ENCODE peak calls at places on chromosomes 5 and 9, in seven cellular contexts. G is heart left ventricle; B is fibroblast of mammary gland; Q is HFF-Myc; F is CD8-positive, alpha-beta memory T cell; I is sigmoid colon; W is uterus. S is an unnamed sample.

GRCh38 chr5:101897914-101898313 is 398.2 kb downstream of the SLCO4C1 start:
- DNase-seq in W (no peak), G (no peak), I (no peak), B (no peak), Q (no peak), F (no peak), S (no peak)

GRCh38 chr5:122465994-122466393 is 154.0 kb downstream of the SNCAIP start:
- DNase-seq in W (no peak), B (no peak), F (no peak), I (no peak), Q (no peak), G (no peak), S (no peak)

GRCh38 chr5:37869221-37869620 is 29.4 kb upstream of the GDNF start:
- DNase-seq in W (no peak), G (no peak), Q (no peak), I (no peak), F (no peak), B (peak; percentile 88), S (no peak)

GRCh38 chr5:19853616-19854240 is 134.3 kb downstream of the CDH18 start:
- DNase-seq in B (no peak), Q (peak; percentile 11), I (no peak), W (no peak), G (no peak), F (no peak), S (no peak)

GRCh38 chr5:144390133-144390532 is 219.5 kb downstream of the KCTD16 start:
- DNase-seq in B (no peak), F (no peak), I (no peak), G (no peak), Q (no peak), W (no peak), S (no peak)

GRCh38 chr5:143078971-143079370 is 308.8 kb downstream of the ARHGAP26 start:
- DNase-seq in G (no peak), Q (no peak), B (no peak), I (no peak), W (no peak), F (no peak), S (no peak)

GRCh38 chr5:78127875-78128274 is 166.6 kb downstream of the AP3B1 start:
- DNase-seq in B (no peak), W (no peak), G (no peak), Q (no peak), F (no peak), I (no peak), S (no peak)

GRCh38 chr5:173781826-173782670 is 106.1 kb upstream of the CPEB4 start:
- DNase-seq in W (peak; percentile 67), I (peak; percentile 90), F (peak; percentile 43), G (peak; percentile 76), B (peak; percentile 96), Q (peak; percentile 77), S (peak; percentile 61)

GRCh38 chr9:134716067-134716466 is 74.5 kb downstream of the COL5A1 start:
- DNase-seq in F (no peak), W (no peak), B (no peak), G (no peak), Q (no peak), I (no peak), S (no peak)

GRCh38 chr9:35035851-35036701 is 36.3 kb downstream of the VCP start:
- DNase-seq in I (peak; percentile 74), Q (peak; percentile 26), F (peak; percentile 24), W (peak; percentile 60), B (peak; percentile 63), G (peak; percentile 59), S (no peak)

GRCh38 chr5:135829681-135830383 is 4.6 kb upstream of the SLC25A48 start:
- DNase-seq in B (peak; percentile 47), G (peak; percentile 25), I (peak; percentile 87), W (no peak), Q (peak; percentile 15), F (no peak), S (peak; percentile 4)

GRCh38 chr5:66149950-66150349 is 5.8 kb downstream of the SREK1 start:
- DNase-seq in Q (no peak), I (no peak), W (no peak), G (no peak), B (peak; percentile 54), F (no peak), S (no peak)
- H3K4me3 ChIP-seq in Q (no peak overlapping the region), I (no peak overlapping the region), W (no peak overlapping the region), G (no peak overlapping the region), B (no peak overlapping the region), F (no peak overlapping the region), S (no peak overlapping the region)

GRCh38 chr5:158948376-158948775 is 151.3 kb downstream of the EBF1 start:
- DNase-seq in Q (no peak), B (no peak), F (no peak), G (no peak), I (no peak), W (no peak), S (no peak)

GRCh38 chr5:158951951-158952545 is 147.7 kb downstream of the EBF1 start:
- DNase-seq in W (no peak), B (no peak), G (no peak), Q (no peak), I (no peak), F (no peak), S (no peak)

GRCh38 chr5:158943569-158943968 is 156.1 kb downstream of the EBF1 start:
- DNase-seq in W (no peak), B (peak; percentile 14), F (no peak), G (no peak), I (no peak), Q (no peak), S (no peak)

GRCh38 chr5:158951461-158951860 is 148.3 kb downstream of the EBF1 start:
- DNase-seq in F (no peak), W (no peak), Q (no peak), I (no peak), B (no peak), G (no peak), S (no peak)

GRCh38 chr5:158947831-158948230 is 151.9 kb downstream of the EBF1 start:
- DNase-seq in F (no peak), W (no peak), Q (no peak), G (no peak), B (peak; percentile 22), I (no peak), S (no peak)
- H3K4me3 ChIP-seq in F (no peak overlapping the region), W (no peak overlapping the region), Q (no peak overlapping the region), G (no peak overlapping the region), B (no peak overlapping the region), I (no peak overlapping the region), S (no peak overlapping the region)

GRCh38 chr9:99241106-99241505 is 19.0 kb downstream of the SEC61B start:
- DNase-seq in I (no peak), W (no peak), B (no peak), F (no peak), G (no peak), Q (no peak), S (no peak)

GRCh38 chr9:99239341-99240055 is 17.4 kb downstream of the SEC61B start:
- DNase-seq in I (no peak), F (no peak), W (no peak), B (peak; percentile 75), Q (no peak), G (no peak), S (no peak)

GRCh38 chr9:99249619-99250018 is 27.5 kb downstream of the SEC61B start:
- DNase-seq in F (no peak), Q (no peak), B (no peak), W (no peak), G (no peak), I (no peak), S (no peak)

DNA sequence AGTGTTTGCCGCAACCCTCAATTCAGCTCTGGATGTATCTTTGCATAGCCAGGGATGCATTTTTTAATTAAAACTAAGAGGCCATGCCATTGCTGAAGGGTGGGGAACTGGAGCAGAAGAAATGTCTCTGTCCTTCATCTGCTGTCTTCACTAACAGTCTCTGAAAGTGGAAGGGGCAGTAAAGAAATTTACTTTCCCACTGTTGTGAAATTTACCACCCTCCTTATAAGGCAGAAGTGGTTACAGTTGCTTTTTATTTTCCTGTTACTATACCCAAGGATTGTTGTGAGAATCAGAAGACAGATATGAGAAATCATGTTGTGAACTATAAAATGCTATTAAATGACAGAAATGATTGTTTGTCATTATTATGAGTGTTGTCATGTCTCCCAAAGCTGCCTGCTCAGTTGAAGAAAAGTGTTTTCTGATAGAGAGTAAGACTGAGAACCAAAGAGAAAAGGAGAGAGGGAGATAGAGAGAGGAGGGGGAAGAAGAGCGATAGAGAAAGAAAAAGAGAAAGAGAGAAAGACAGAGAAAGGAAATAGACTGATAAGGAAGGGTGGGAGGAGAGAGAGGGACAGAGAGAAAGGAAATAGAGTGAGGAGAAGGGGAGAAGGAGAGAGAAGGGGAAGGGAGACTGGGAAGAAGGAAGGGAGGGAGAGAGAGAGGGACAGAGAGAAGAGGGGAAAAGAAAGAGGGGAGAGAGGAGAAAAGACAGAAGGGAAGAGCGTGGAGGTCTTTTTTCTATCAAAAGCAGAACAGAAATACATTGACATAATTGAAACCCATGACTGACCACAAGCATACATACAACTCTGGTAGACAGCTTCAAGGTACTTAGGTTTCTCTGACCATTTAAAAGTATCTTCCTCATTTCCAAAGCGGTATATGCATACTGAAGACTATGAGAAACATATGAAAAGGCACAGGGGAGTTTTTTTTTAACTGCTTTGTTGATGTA is 22.5 kb downstream of the SEC61B start:
- DNase-seq in F (no peak), Q (no peak), B (no peak), W (no peak), G (no peak), I (no peak), S (no peak)
- H3K4me3 ChIP-seq in F (no peak overlapping the region), Q (no peak overlapping the region), B (no peak overlapping the region), W (no peak overlapping the region), G (no peak overlapping the region), I (no peak overlapping the region), S (no peak overlapping the region)

GRCh38 chr5:39420482-39421145 is 4.2 kb downstream of the DAB2 start:
- DNase-seq in G (peak; percentile 83), W (peak; percentile 74), Q (peak; percentile 63), I (peak; percentile 84), F (no peak), B (peak; percentile 88), S (no peak)
- H3K4me3 ChIP-seq in G (no peak overlapping the region), W (no peak overlapping the region), Q (peak overlapping the region; percentile 86), I (no peak overlapping the region), F (no peak overlapping the region), B (no peak overlapping the region), S (no peak overlapping the region)

GRCh38 chr5:75509956-75510355 is 1.5 kb downstream of the CERT1 start:
- DNase-seq in I (peak; percentile 68), F (no peak), G (peak; percentile 12), Q (no peak), W (no peak), B (peak; percentile 62), S (no peak)
- H3K4me3 ChIP-seq in I (peak overlapping the region; percentile 89), F (peak overlapping the region; percentile 83), G (peak overlapping the region; percentile 82), Q (peak overlapping the region; percentile 72), W (peak overlapping the region; percentile 88), B (peak overlapping the region; percentile 81), S (peak overlapping the region; percentile 96)

DNA sequence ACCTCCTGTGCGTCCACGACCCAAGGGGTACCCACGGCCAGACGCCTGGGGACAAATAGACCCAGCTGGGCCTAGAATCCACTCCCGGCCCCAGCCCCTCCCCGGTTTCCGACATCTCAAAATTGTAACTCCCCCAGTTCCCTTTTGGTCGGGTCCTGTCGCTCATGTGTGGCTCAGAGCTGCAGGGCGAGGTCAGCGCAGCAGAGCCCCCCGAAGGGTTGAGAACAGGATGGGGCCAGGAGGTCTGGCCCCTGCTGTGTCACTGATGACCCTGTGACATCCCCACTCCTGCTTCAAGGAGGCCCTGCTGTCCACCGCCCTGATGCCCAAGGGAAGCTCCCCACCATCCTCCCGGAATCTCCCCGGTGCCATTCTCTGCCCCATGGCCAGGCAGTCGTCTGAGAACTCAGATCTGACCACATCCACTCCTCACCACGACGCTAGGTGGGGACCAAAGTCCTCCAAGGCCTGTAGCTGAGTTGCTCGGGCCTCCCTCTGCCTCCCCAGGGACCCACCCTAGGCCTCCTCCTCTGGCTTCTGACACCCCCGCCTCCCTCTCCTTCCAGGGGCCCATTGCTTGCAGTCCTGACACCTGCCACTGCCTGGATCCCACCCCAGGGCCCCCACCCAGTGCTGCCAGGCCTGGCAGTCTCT is 3.9 kb downstream of the SLC9A3 start:
- DNase-seq in B (no peak), W (no peak), G (no peak), I (no peak), Q (no peak), F (no peak), S (no peak)
- H3K4me3 ChIP-seq in B (no peak overlapping the region), W (no peak overlapping the region), G (no peak overlapping the region), I (no peak overlapping the region), Q (no peak overlapping the region), F (no peak overlapping the region), S (no peak overlapping the region)